ENCODE peak calls at places on chromosomes 4 and X, in six cellular contexts. X, Q, S, D, K and I are unnamed samples.

GRCh38 chr4:145867416-145867815 is 71.2 kb downstream of the ZNF827 start:
- DNase-seq in Q (peak), K (no peak), D (no peak), X (no peak), S (no peak), I (no peak)

GRCh38 chrX:31260351-31260750 is 188.5 kb upstream of the FTHL17 start:
- DNase-seq in D (no peak), Q (no peak), X (no peak), S (no peak), K (no peak), I (no peak)

GRCh38 chrX:102958794-102959193 is 21.7 kb downstream of the RAB40AL start:
- DNase-seq in D (no peak), S (no peak), X (no peak), Q (no peak), K (no peak), I (no peak)

GRCh38 chrX:71515039-71515398 is 17.9 kb upstream of the OGT start:
- DNase-seq in Q (no peak), D (no peak), S (no peak), X (no peak), K (no peak), I (no peak)

GRCh38 chrX:71489540-71489939 is 43.4 kb upstream of the OGT start:
- DNase-seq in S (no peak), Q (no peak), K (no peak), X (no peak), D (no peak), I (no peak)

GRCh38 chrX:19670854-19671620 is 155.7 kb upstream of the MAP3K15 start:
- DNase-seq in X (no peak), S (peak), D (no peak), K (no peak), Q (peak), I (peak)

GRCh38 chr4:69965628-69966027 is at the start of gene CSN2:
- DNase-seq in Q (no peak), D (no peak), K (no peak), S (no peak), X (no peak), I (no peak)

GRCh38 chr4:47907247-47907646 is 7.1 kb downstream of the NFXL1 start:
- DNase-seq in S (no peak), K (no peak), D (no peak), Q (no peak), X (no peak), I (no peak)

GRCh38 chr4:103443324-103443723 is 245.2 kb upstream of the CENPE start:
- DNase-seq in Q (no peak), S (peak), X (no peak), K (no peak), D (no peak), I (no peak)

GRCh38 chrX:1903380-1903935 is 288.6 kb downstream of the ASMT start:
- DNase-seq in X (peak), K (no peak), S (peak), D (no peak), Q (no peak), I (no peak)

GRCh38 chr4:180058731-180059215 is 2184.4 kb upstream of the TENM3 start:
- DNase-seq in Q (peak), S (no peak), K (no peak), D (peak), X (peak), I (no peak)

GRCh38 chr4:33334416-33334815 is 2614.2 kb downstream of the PCDH7 start:
- DNase-seq in Q (no peak), D (no peak), K (no peak), S (no peak), X (no peak), I (no peak)

GRCh38 chrX:56343231-56343630 is 111.1 kb downstream of the KLF8 start:
- DNase-seq in X (no peak), D (no peak), Q (no peak), K (no peak), S (no peak), I (no peak)

GRCh38 chr4:17385403-17385802 is 126.5 kb downstream of the QDPR start:
- DNase-seq in K (no peak), X (peak), S (no peak), D (no peak), Q (peak), I (no peak)

GRCh38 chr4:17376205-17376604 is 135.7 kb downstream of the QDPR start:
- DNase-seq in S (no peak), Q (peak), D (no peak), K (no peak), X (no peak), I (no peak)

GRCh38 chr4:17380347-17380746 is 131.5 kb downstream of the QDPR start:
- DNase-seq in Q (no peak), K (no peak), S (no peak), X (no peak), D (no peak), I (no peak)
- TF ChIP-seq POLR2A in Q (no peak), K (no peak), S (no peak), X (no peak), D (no peak), I (no peak)

DNA sequence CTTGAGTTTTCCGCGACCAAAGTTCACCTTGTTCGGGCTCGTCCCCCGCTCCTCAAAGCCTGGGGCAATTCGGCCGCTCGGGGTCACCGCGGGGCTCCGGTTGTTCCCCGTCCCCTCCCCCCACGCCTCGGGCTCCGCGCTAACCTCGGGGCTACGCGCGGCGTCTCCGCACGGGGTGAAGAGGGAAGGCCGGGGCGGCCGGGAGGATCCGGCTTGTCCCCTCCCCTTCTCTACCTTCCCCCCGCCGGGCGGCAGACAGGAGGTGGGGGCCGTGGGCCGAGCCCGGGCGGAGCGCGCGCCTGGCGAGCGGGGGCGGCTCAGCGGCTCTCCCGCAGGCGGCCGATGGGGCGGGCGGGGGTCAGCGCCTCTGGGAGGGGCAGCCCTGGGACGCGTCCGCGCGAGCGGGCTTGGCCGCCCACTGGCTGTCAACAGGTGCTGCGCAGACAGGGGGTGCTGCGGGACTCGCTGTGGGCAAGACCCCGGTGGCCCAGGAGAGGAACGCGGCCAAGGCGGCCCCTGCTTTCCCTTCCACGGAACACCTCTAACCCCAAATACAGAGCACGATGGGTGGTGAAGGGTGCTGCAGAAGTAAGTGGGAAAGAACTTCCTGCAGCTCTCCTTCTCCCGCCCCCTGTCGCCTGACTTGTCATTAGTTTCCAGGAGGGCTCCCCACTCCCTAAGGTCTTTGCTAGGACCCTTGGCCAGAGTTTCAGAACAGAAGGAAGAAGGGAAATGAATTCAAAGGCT is at the start of gene PDGFC:
- DNase-seq in K (peak), S (no peak), X (peak), Q (peak), D (peak), I (peak)
- TF ChIP-seq CTCF in K (no peak), S (peak), X (peak), Q (peak), D (peak), I (no peak)

DNA sequence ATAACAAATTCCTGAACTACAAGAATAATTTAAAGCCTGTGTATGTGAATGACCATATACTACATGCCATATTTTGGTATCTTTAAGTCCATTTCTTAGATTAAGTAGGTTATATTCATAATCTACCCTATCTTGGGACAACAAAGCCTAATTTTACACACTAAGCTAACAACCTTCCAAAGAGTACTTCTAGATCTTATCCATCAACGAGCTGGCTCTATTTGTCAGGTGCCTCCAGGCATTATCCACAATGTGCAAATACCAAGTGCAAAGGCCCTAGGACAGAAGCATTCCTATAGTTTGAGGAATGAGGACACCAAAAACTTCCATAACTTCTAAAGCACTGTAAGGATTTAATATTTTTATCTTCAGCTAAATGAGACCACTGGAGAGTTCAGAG is 3.5 kb downstream of the SLBP start:
- DNase-seq in K (no peak), X (no peak), S (no peak), Q (no peak), D (no peak), I (no peak)
- H3K4me3 ChIP-seq in K (no peak), X (no peak), S (no peak), Q (no peak), D (no peak), I (no peak)

DNA sequence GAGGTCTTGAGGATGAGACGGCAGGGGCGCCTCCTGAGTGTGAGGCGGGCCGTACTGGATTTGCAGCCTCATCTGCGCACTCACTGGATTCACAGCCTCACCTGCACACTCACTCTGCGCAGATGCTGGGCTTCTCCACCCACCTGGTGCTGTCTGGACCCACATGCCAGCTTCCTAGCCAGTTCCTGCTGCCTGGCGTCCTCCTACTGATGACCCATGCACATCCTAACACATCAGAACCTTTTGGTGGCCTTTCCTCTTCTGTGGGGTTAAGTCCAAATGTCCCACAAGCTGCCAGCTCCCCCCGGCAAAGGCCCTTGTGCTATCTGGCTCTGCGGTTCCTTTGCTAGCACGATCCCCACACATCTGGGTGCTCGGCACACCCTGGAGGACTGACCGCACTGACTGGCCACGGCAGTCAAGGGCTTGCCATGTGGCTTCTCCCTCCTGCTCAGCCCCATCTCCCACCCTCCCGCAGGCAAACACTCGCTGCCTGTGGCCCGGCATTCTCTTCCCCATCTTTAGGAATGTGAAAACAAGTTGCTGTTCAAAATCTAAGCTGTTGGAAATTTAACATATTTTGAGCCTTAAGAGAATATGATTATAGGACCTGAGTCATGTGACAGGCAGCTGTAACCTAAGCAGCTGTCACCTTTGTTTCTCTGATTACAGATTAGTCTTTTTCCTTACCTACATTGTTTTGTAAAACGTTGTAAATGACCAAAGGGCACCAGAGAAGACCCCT is 39.4 kb upstream of the AFAP1 start:
- DNase-seq in S (no peak), X (no peak), D (no peak), Q (no peak), K (no peak), I (no peak)
- TF ChIP-seq POLR2A in S (no peak), X (no peak), D (no peak), Q (no peak), K (no peak), I (no peak)

GRCh38 chr4:150259861-150260567 is 181.8 kb downstream of the DCLK2 start:
- DNase-seq in K (no peak), Q (no peak), D (no peak), S (no peak), X (no peak), I (no peak)
- TF ChIP-seq CTCF in K (no peak), Q (no peak), D (no peak), S (no peak), X (no peak), I (no peak)